ENCODE peak calls at places on chromosome 10, in seven cellular contexts. H is colonic mucosa, E is A549, M is fibroblast of lung, J is right cardiac atrium, N is IMR-90, I is Panc1. Y is an unnamed sample.

GRCh38 chr10:46218921-46219320 is 67.9 kb upstream of the ANTXRL start:
- DNase-seq in M (no peak), H (peak; percentile 11), N (no peak), I (no peak), E (no peak), J (no peak), Y (no peak)

GRCh38 chr10:99396471-99396870 is 34.0 kb downstream of the GOT1 start:
- DNase-seq in N (peak; percentile 85), M (peak; percentile 64), E (no peak), H (no peak), J (no peak), I (no peak), Y (no peak)

GRCh38 chr10:14952851-14953451 is 945 bp downstream of the DCLRE1C start:
- DNase-seq in H (no peak), E (no peak), M (peak; percentile 21), J (no peak), N (peak; percentile 16), I (no peak), Y (no peak)

GRCh38 chr10:23200586-23200985 is 8.5 kb downstream of the PTF1A start:
- DNase-seq in M (no peak), J (no peak), E (no peak), I (no peak), H (no peak), N (no peak), Y (no peak)

GRCh38 chr10:47143473-47143872 is 156.5 kb upstream of the GDF10 start:
- DNase-seq in J (no peak), I (no peak), M (no peak), E (no peak), N (no peak), H (no peak), Y (no peak)

GRCh38 chr10:91627344-91628102 is 5.3 kb downstream of the PPP1R3C start:
- DNase-seq in J (no peak), E (no peak), M (no peak), H (no peak), N (no peak), I (no peak), Y (no peak)

GRCh38 chr10:80356563-80356999 is at the start of the genes DYDC1 and DYDC2:
- DNase-seq in M (peak; percentile 13), I (no peak), E (no peak), H (peak; percentile 45), J (peak; percentile 81), N (no peak), Y (no peak)

GRCh38 chr10:8487346-8487745 is 432.9 kb downstream of the GATA3 start:
- DNase-seq in E (no peak), H (no peak), I (no peak), N (no peak), J (no peak), M (no peak), Y (no peak)

DNA sequence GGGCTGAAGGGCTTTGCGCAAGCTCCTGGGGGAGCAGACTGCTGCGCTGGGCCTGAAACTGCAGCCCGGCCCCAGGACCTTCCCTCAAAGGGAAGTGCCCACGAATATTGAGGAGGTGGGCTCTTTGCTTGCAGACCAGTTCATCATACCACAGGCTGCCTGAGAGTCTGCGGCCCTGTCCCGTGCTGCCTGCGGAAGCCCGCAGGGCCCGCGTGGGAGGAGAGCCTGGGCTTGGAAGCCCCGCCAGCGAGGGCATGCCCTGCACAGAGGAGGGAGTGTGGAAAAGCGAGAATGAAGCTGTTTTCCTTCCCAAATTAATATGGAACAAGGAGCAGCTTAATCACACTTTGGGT is 83.6 kb upstream of the MKI67 start:
- DNase-seq in M (no peak), J (peak; percentile 37), E (no peak), N (no peak), H (no peak), I (no peak), Y (no peak)
- H3K4me1 ChIP-seq in M (no peaks in the 10 kb centered on the region), J (no peaks in the 10 kb centered on the region), E (no peaks in the 10 kb centered on the region), N (no peaks in the 10 kb centered on the region), H (peaks cover 3% of the 10 kb centered on the region), I (no peaks in the 10 kb centered on the region), Y (no peaks in the 10 kb centered on the region)

GRCh38 chr10:124648131-124648475 is 96.1 kb downstream of the FAM53B start:
- DNase-seq in M (no peak), J (no peak), E (no peak), H (no peak), I (no peak), N (no peak), Y (no peak)
- H3K27ac ChIP-seq in M (peak overlapping the region; percentile 29), J (peak overlapping the region; percentile 31), E (peak overlapping the region; percentile 30), H (peak overlapping the region; percentile 71), I (no peak overlapping the region), N (no peak overlapping the region), Y (peak overlapping the region; percentile 77)

GRCh38 chr10:110305767-110306451 is 1.2 kb upstream of the SMNDC1 start:
- DNase-seq in I (peak; percentile 84), N (peak; percentile 95), J (peak; percentile 73), M (peak; percentile 90), H (peak; percentile 62), E (peak; percentile 72), Y (peak; percentile 92)

GRCh38 chr10:110306452-110306768 is 1.7 kb upstream of the SMNDC1 start:
- DNase-seq in H (no peak), J (no peak), I (no peak), E (no peak), M (no peak), N (no peak), Y (no peak)

GRCh38 chr10:110304780-110305421 is at the start of gene SMNDC1:
- DNase-seq in E (peak; percentile 86), N (peak; percentile 97), M (peak; percentile 97), J (peak; percentile 99), I (peak; percentile 91), H (peak; percentile 99), Y (peak; percentile 96)

GRCh38 chr10:110310741-110311140 is 6.0 kb upstream of the SMNDC1 start:
- DNase-seq in H (no peak), E (no peak), M (no peak), I (no peak), J (no peak), N (no peak), Y (no peak)

DNA sequence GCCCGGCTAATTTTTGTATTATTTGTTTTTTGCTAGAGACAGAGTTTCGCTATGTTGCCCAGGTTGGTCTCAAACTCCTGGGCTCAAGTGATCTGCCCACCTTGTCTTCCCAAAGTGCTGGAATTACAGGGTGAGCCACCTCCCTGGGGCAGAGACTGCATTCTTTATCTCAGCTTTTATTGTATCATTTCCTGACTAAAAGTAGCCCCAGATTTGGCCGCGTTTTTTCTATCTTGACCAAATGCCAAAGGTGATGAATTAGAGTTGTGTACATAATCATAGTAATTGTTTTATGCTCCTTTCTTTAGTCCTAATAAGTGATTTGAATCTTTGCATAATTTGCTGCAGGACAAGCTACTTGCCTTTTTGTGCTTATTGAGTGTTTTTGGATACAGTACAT is 3.1 kb upstream of the SMNDC1 start:
- DNase-seq in H (no peak), I (no peak), M (no peak), J (no peak), N (no peak), E (no peak), Y (no peak)
- H3K4me1 ChIP-seq in H (peaks cover 5% of the 10 kb centered on the region), I (peaks cover 16% of the 10 kb centered on the region), M (no peaks in the 10 kb centered on the region), J (no peaks in the 10 kb centered on the region), N (peaks cover 3% of the 10 kb centered on the region), E (peaks cover 54% of the 10 kb centered on the region), Y (peaks cover 12% of the 10 kb centered on the region)

DNA sequence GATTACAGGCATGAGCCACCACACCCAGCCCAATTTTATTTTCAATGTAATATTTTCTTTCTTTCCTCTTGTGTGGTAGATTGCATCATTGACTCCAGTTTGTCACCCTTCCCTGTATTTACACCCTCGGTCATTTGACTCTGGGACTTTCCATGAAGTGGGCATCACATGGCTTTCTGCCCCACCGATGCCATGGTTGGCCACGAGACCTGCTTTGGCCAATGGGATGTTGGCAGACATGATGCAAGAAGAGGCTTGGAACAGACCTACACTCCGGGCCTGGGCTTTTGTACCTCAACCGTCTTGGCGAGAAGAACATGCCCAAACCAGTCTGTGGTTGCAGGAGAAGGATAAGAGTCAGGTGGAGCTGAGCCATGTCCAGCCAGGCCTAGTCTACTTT is 38.8 kb upstream of the CACUL1 start:
- DNase-seq in I (no peak), J (no peak), M (no peak), H (no peak), N (no peak), E (no peak), Y (peak; percentile 33)
- H3K27ac ChIP-seq in I (no peak overlapping the region), J (no peak overlapping the region), M (no peak overlapping the region), H (no peak overlapping the region), N (no peak overlapping the region), E (no peak overlapping the region), Y (no peak overlapping the region)

GRCh38 chr10:104327745-104328635 is 10.3 kb downstream of the ITPRIP start:
- DNase-seq in I (no peak), M (peak; percentile 90), E (no peak), H (no peak), N (peak; percentile 89), J (peak; percentile 78), Y (peak; percentile 84)

GRCh38 chr10:104328916-104329710 is 9.2 kb downstream of the ITPRIP start:
- DNase-seq in N (peak; percentile 97), J (peak; percentile 74), I (peak; percentile 98), E (peak; percentile 51), H (no peak), M (peak; percentile 97), Y (peak; percentile 98)

GRCh38 chr10:104328636-104328915 is 9.7 kb downstream of the ITPRIP start:
- DNase-seq in J (no peak), N (no peak), H (no peak), I (no peak), E (no peak), M (no peak), Y (no peak)

GRCh38 chr10:104325436-104326430 is 12.5 kb downstream of the ITPRIP start:
- DNase-seq in M (no peak), I (no peak), E (no peak), J (peak; percentile 78), H (no peak), N (no peak), Y (no peak)

GRCh38 chr10:104326991-104327610 is 11.2 kb downstream of the ITPRIP start:
- DNase-seq in E (no peak), N (no peak), J (peak; percentile 29), M (no peak), I (no peak), H (no peak), Y (no peak)
- H3K4me1 ChIP-seq in E (peaks cover 61% of the 10 kb centered on the region), N (peaks cover 49% of the 10 kb centered on the region), J (peaks cover 82% of the 10 kb centered on the region), M (peaks cover 51% of the 10 kb centered on the region), I (peaks cover 96% of the 10 kb centered on the region), H (peaks cover 34% of the 10 kb centered on the region), Y (peaks cover 51% of the 10 kb centered on the region)

Y was measured in foreskin keratinocyte.